ENCODE peak calls at places on chromosomes 3 and 15, in ten cellular contexts. H, A, Z, M, X, W, K, D, B and R are unnamed samples.

GRCh38 chr3:123471106-123471505 is 22.2 kb upstream of the ADCY5 start:
- DNase-seq in H (no peak), A (no peak), Z (no peak), M (no peak), X (no peak), W (no peak), K (no peak), D (no peak), B (no peak), R (no peak)

GRCh38 chr3:47443611-47443995 is 32.1 kb downstream of the SCAP start:
- DNase-seq in H (no peak), A (no peak), Z (peak), M (no peak), X (no peak), W (no peak), K (no peak), D (no peak), B (no peak), R (no peak)

GRCh38 chr15:67048281-67049279 is 16.8 kb upstream of the SMAD3 start:
- DNase-seq in H (no peak), A (no peak), Z (peak), M (peak), X (no peak), W (no peak), K (no peak), D (no peak), B (no peak), R (no peak)

GRCh38 chr3:172213168-172213567 is 173.8 kb downstream of the FNDC3B start:
- DNase-seq in H (no peak), A (no peak), Z (no peak), M (peak), X (no peak), W (no peak), K (no peak), D (no peak), B (no peak), R (peak)

GRCh38 chr3:114624676-114625181 is 330.9 kb downstream of the TIGIT start:
- DNase-seq in H (peak), A (peak), Z (peak), M (peak), X (no peak), W (no peak), K (peak), D (peak), B (no peak), R (no peak)

GRCh38 chr3:132352556-132353143 is 35.4 kb downstream of the ACP3 start:
- DNase-seq in H (peak), A (peak), Z (peak), M (peak), X (peak), W (peak), K (peak), D (peak), B (peak), R (peak)

GRCh38 chr3:61812517-61812916 is 251.1 kb downstream of the PTPRG start:
- DNase-seq in H (no peak), A (no peak), Z (no peak), M (no peak), X (no peak), W (no peak), K (no peak), D (no peak), B (no peak), R (no peak)

GRCh38 chr3:169509780-169510179 is 153.7 kb downstream of the MECOM start:
- DNase-seq in H (no peak), A (no peak), Z (no peak), M (no peak), X (no peak), W (peak), K (no peak), D (no peak), B (no peak), R (no peak)

GRCh38 chr15:45091161-45091560 is 22.8 kb downstream of the DUOX2 start:
- DNase-seq in H (no peak), A (no peak), Z (no peak), M (peak), X (no peak), W (no peak), K (no peak), D (no peak), B (no peak), R (no peak)

GRCh38 chr3:183410280-183410679 is 18.1 kb downstream of the MCF2L2 start:
- DNase-seq in H (no peak), A (no peak), Z (no peak), M (no peak), X (no peak), W (no peak), K (no peak), D (no peak), B (no peak), R (no peak)

GRCh38 chr15:72616491-72617210 is 37.8 kb upstream of the GOLGA6B start:
- DNase-seq in H (no peak), A (no peak), Z (no peak), M (no peak), X (no peak), W (no peak), K (no peak), D (no peak), B (no peak), R (no peak)

GRCh38 chr3:72123908-72124441 is 339.0 kb upstream of the PROK2 start:
- DNase-seq in H (peak), A (peak), Z (peak), M (peak), X (no peak), W (no peak), K (peak), D (peak), B (no peak), R (peak)

GRCh38 chr3:118772036-118773030 is 262.3 kb downstream of the IGSF11 start:
- DNase-seq in H (no peak), A (no peak), Z (no peak), M (no peak), X (no peak), W (no peak), K (no peak), D (no peak), B (peak), R (peak)

GRCh38 chr3:132543016-132543739 is 53.9 kb upstream of the ACKR4 start:
- DNase-seq in H (no peak), A (no peak), Z (no peak), M (peak), X (no peak), W (no peak), K (no peak), D (no peak), B (no peak), R (no peak)

GRCh38 chr3:120177151-120177550 is 82.9 kb upstream of the GSK3B start:
- DNase-seq in H (no peak), A (peak), Z (peak), M (peak), X (no peak), W (peak), K (peak), D (peak), B (no peak), R (no peak)

GRCh38 chr3:124230432-124230831 is 238.5 kb upstream of the ROPN1 start:
- DNase-seq in H (no peak), A (no peak), Z (no peak), M (no peak), X (no peak), W (no peak), K (no peak), D (no peak), B (no peak), R (no peak)

GRCh38 chr3:155192957-155193746 is 100.3 kb downstream of the STRIT1 start:
- DNase-seq in H (no peak), A (no peak), Z (no peak), M (no peak), X (no peak), W (no peak), K (peak), D (no peak), B (no peak), R (no peak)

GRCh38 chr3:58575986-58576652 is 1.1 kb downstream of the FAM107A start:
- DNase-seq in H (no peak), A (peak), Z (peak), M (no peak), X (no peak), W (no peak), K (no peak), D (no peak), B (no peak), R (no peak)

GRCh38 chr15:62066663-62067447 is at the start of gene C2CD4A:
- DNase-seq in H (peak), A (peak), Z (peak), M (peak), X (peak), W (peak), K (peak), D (no peak), B (no peak), R (peak)
- TF ChIP-seq CTCF in H (no peak), A (peak), Z (no peak), M (peak), X (no peak), W (no peak), K (peak), D (peak), B (peak), R (no peak)

GRCh38 chr3:30581067-30581585 is 25.3 kb upstream of the TGFBR2 start:
- DNase-seq in H (no peak), A (no peak), Z (no peak), M (no peak), X (no peak), W (no peak), K (no peak), D (no peak), B (no peak), R (no peak)
- TF ChIP-seq CTCF in H (no peak), A (no peak), Z (no peak), M (no peak), X (no peak), W (no peak), K (no peak), D (no peak), B (no peak), R (no peak)

DNA sequence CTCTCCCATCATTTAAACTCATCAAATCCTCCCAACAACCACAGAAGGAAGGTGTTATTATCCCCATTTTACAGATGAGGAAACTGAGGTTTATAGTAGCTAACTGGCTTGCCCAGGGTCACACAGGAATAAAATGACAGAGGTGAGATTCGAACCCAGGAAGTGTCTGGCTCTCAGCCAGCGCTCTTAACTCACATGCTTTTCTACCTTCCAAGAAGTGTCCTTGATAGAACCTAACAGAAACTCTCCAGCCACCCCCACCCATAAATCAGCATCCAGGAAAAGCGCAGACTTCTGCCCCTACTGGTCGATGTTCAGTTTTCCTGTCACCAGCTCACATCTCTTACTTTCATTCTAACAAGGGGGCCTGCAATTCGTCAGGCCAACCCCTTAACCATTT is 51.7 kb downstream of the SPATA12 start:
- DNase-seq in H (no peak), A (no peak), Z (no peak), M (peak), X (no peak), W (no peak), K (no peak), D (no peak), B (no peak), R (no peak)
- TF ChIP-seq CTCF in H (no peak), A (peak), Z (no peak), M (peak), X (no peak), W (peak), K (no peak), D (peak), B (peak), R (peak)

GRCh38 chr3:182138388-182138787 is 426.7 kb downstream of the SOX2 start:
- DNase-seq in H (no peak), A (no peak), Z (no peak), M (no peak), X (no peak), W (no peak), K (no peak), D (no peak), B (no peak), R (no peak)

GRCh38 chr3:182143903-182144302 is 432.2 kb downstream of the SOX2 start:
- DNase-seq in H (no peak), A (no peak), Z (no peak), M (no peak), X (no peak), W (no peak), K (no peak), D (no peak), B (no peak), R (no peak)

GRCh38 chr3:182136008-182136910 is 424.5 kb downstream of the SOX2 start:
- DNase-seq in H (no peak), A (no peak), Z (no peak), M (no peak), X (no peak), W (no peak), K (no peak), D (no peak), B (no peak), R (no peak)

GRCh38 chr3:182142928-182143327 is 431.2 kb downstream of the SOX2 start:
- DNase-seq in H (no peak), A (no peak), Z (no peak), M (no peak), X (no peak), W (no peak), K (no peak), D (no peak), B (no peak), R (no peak)

DNA sequence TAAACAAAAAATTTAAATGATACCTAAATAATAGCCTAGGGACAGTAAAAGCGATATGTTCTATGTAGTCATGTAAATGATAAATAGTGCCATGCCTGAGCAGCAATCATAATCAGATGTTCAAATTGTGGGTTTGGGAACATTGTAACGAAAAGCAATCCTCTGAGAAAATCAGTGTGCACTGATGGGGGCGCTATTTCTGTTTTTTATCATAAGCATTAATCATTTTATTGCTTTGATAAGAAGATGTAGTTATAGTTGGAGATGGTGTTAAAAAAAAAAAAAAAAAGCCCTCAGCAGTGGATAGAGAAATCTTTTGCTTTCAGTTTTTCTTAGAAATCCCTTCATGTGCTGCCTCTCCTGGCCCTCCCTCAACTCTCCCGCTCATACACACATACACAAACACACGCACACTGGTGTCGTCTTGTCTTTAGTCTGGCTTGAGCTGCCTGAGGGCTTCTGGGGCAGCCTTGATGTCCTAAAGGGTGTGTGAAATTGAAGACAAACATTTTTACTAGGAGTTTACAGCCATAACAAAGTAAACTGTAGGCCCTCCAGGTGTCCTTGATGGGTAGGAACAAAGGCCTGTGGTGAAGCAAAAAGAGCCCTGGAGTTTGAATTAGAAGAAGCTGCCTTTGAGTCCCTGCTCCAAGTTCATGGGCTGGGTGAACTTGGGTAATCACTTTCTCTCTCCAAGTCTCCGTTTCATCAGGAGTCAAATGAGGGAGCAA is 428.1 kb downstream of the SOX2 start:
- DNase-seq in H (no peak), A (no peak), Z (no peak), M (no peak), X (no peak), W (no peak), K (no peak), D (no peak), B (no peak), R (no peak)
- TF ChIP-seq CTCF in H (no peak), A (no peak), Z (no peak), M (no peak), X (no peak), W (peak), K (no peak), D (no peak), B (no peak), R (no peak)

GRCh38 chr3:56985460-56986327 is 74.8 kb upstream of the SPATA12 start:
- DNase-seq in H (no peak), A (peak), Z (no peak), M (peak), X (no peak), W (no peak), K (no peak), D (no peak), B (no peak), R (no peak)
- TF ChIP-seq CTCF in H (no peak), A (peak), Z (no peak), M (peak), X (no peak), W (no peak), K (no peak), D (no peak), B (no peak), R (no peak)

DNA sequence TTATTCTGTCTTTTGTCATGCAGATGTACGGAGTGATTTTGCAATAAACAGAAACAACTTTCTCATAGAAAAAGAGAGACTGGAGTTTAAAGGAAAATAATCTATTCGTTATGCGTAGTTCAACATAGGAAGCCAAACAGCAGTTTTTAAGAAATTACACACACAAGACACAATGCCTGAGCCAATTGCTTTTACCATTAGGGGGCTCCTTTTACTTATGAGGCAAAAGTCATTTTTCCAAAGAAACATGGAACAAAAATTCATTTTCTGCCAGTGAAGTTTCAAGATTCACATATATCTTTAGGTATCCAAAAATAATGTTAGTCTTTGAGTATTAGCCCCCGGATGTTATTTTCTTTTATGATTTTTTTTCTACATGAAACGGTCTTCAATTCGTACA is 10.7 kb downstream of the CNTN6 start:
- DNase-seq in H (no peak), A (no peak), Z (no peak), M (peak), X (no peak), W (no peak), K (no peak), D (no peak), B (no peak), R (no peak)
- TF ChIP-seq CTCF in H (no peak), A (no peak), Z (no peak), M (peak), X (no peak), W (no peak), K (no peak), D (no peak), B (no peak), R (no peak)

GRCh38 chr3:105365171-105365535 is 1.6 kb upstream of the ALCAM start:
- DNase-seq in H (no peak), A (no peak), Z (peak), M (no peak), X (no peak), W (no peak), K (no peak), D (no peak), B (no peak), R (no peak)

GRCh38 chr3:105367063-105367405 is 325 bp downstream of the ALCAM start:
- DNase-seq in H (peak), A (peak), Z (peak), M (no peak), X (peak), W (peak), K (no peak), D (no peak), B (no peak), R (peak)

GRCh38 chr3:105365536-105366301 is 990 bp upstream of the ALCAM start:
- DNase-seq in H (peak), A (peak), Z (peak), M (peak), X (no peak), W (no peak), K (no peak), D (no peak), B (no peak), R (no peak)

GRCh38 chr3:105367406-105368213 is 901 bp downstream of the ALCAM start:
- DNase-seq in H (peak), A (peak), Z (peak), M (peak), X (peak), W (peak), K (no peak), D (no peak), B (peak), R (peak)

DNA sequence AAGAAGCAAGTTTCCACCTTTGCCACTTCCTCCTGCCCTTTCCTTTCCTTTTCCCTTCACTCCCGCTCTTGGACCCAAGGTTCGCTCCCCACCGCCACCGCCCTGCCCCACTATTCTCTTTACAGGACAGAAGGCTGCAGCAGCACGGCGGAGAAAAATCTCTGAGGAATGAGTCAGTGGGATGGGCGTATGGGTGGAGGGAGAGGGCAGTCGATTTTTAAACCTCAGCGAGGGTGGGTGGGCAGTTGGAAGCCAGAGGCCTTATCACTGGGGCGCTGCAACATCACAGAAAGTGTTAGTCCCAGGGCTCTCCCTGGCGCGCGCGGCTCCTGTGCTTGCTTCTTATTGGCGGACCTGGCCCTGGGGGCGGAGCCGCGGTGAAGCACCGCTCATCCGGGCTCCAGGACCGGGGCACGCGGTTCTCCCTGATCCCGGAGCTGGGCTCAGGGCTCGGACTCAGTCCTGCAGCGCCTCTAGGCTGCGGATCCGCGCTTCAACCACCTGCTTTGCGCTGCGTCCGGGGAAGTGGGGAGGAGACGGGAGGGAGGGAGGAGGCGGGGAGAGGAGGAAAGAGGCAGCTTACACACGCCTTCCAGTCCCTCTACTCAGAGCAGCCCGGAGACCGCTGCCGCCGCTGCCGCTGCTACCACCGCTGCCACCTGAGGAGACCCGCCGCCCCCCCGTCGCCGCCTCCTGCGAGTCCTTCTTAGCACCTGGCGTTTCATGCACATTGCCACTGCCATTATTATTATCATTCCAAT is at the start of gene ALCAM:
- DNase-seq in H (peak), A (peak), Z (peak), M (peak), X (peak), W (peak), K (peak), D (peak), B (peak), R (peak)
- TF ChIP-seq CTCF in H (peak), A (peak), Z (peak), M (peak), X (no peak), W (no peak), K (peak), D (peak), B (peak), R (peak)

GRCh38 chr3:128806588-128806987 is 72.8 kb upstream of the ACAD9 start:
- DNase-seq in H (no peak), A (no peak), Z (no peak), M (no peak), X (no peak), W (no peak), K (no peak), D (no peak), B (no peak), R (no peak)

GRCh38 chr3:128807186-128807830 is 72.1 kb upstream of the ACAD9 start:
- DNase-seq in H (no peak), A (no peak), Z (no peak), M (no peak), X (no peak), W (no peak), K (no peak), D (no peak), B (no peak), R (no peak)

GRCh38 chr3:128804817-128805166 is 74.6 kb upstream of the ACAD9 start:
- DNase-seq in H (no peak), A (no peak), Z (no peak), M (no peak), X (no peak), W (no peak), K (peak), D (no peak), B (no peak), R (no peak)

GRCh38 chr3:128805771-128806170 is 73.6 kb upstream of the ACAD9 start:
- DNase-seq in H (no peak), A (no peak), Z (no peak), M (no peak), X (no peak), W (no peak), K (no peak), D (no peak), B (no peak), R (no peak)

GRCh38 chr3:128808672-128809071 is 70.7 kb upstream of the ACAD9 start:
- DNase-seq in H (no peak), A (no peak), Z (no peak), M (no peak), X (no peak), W (no peak), K (no peak), D (no peak), B (no peak), R (no peak)
- TF ChIP-seq CTCF in H (no peak), A (no peak), Z (no peak), M (no peak), X (no peak), W (no peak), K (no peak), D (no peak), B (no peak), R (no peak)